ENCODE peak calls at places on chromosomes 13 and 19, in five cellular contexts. D is esophagus squamous epithelium, U is body of pancreas, T is AG10803, Q is GM23338. F is an unnamed sample.

GRCh38 chr19:1045247-1045603 is 5.3 kb downstream of the ABCA7 start:
- DNase-seq in U (no peak), T (no peak), Q (peak; percentile 98), D (no peak), F (no peak)

GRCh38 chr13:23469901-23470525 is 36.5 kb upstream of the SACS start:
- DNase-seq in Q (peak; percentile 58), U (no peak), D (no peak), T (peak; percentile 97), F (peak; percentile 28)

GRCh38 chr19:7676376-7676775 is 514 bp upstream of the MCEMP1 start:
- DNase-seq in U (peak; percentile 40), T (no peak), D (no peak), Q (no peak), F (no peak)

GRCh38 chr19:58417071-58417470 is 8.6 kb downstream of the ZNF584 start:
- DNase-seq in T (no peak), Q (no peak), U (no peak), D (no peak), F (no peak)

GRCh38 chr19:35040474-35040825 is 1.1 kb upstream of the HPN start:
- DNase-seq in U (no peak), Q (no peak), T (no peak), D (no peak), F (no peak)

GRCh38 chr19:40596608-40597328 is 4.4 kb upstream of the LTBP4 start:
- DNase-seq in U (peak; percentile 68), D (no peak), Q (peak; percentile 80), T (no peak), F (peak; percentile 59)

GRCh38 chr19:55460670-55461258 is 678 bp downstream of the ISOC2 start:
- DNase-seq in T (peak; percentile 90), U (peak; percentile 86), Q (peak; percentile 97), D (no peak), F (peak; percentile 92)

GRCh38 chr13:87003265-87003664 is 667.9 kb upstream of the SLITRK5 start:
- DNase-seq in U (no peak), D (no peak), Q (no peak), T (no peak), F (no peak)

GRCh38 chr13:81283062-81283461 is 942.1 kb upstream of the SPRY2 start:
- DNase-seq in U (no peak), Q (no peak), D (no peak), T (no peak), F (no peak)

GRCh38 chr19:41870401-41870873 is 6.6 kb upstream of the CD79A start:
- DNase-seq in U (no peak), D (no peak), Q (no peak), T (peak; percentile 45), F (peak; percentile 29)

GRCh38 chr13:107993239-107993948 is 221.9 kb downstream of the LIG4 start:
- DNase-seq in T (no peak), U (no peak), Q (no peak), D (no peak), F (no peak)

GRCh38 chr13:107992542-107992941 is 222.8 kb downstream of the LIG4 start:
- DNase-seq in U (no peak), Q (no peak), T (no peak), D (no peak), F (no peak)

GRCh38 chr13:107999751-108000150 is 215.6 kb downstream of the LIG4 start:
- DNase-seq in Q (no peak), T (no peak), D (no peak), U (no peak), F (no peak)

DNA sequence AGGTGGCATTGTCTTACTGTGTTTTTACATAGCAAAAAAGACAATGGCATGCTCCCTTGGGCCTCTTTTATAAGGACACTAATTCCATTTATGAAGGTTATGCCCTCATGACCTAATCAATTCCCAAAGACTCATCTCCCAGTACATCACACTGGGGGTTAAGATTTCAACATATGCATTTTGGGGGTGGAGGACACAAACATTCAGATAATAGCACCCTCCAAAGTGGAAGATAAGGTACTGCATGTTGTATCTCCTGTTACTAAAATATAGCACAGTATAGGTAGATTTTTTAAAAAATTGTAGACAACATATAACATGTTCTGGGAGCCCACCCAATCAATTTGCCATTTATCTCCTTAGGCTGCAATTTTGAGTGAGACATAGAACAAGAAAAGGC is 221.2 kb downstream of the LIG4 start:
- DNase-seq in D (no peak), T (no peak), U (no peak), Q (no peak), F (no peak)
- TF ChIP-seq CTCF in D (no peak), T (no peak), U (no peak), Q (peak; percentile 34), F (no peak)

GRCh38 chr19:23070353-23070781 is 46.5 kb upstream of the ZNF730 start:
- DNase-seq in T (peak; percentile 30), D (no peak), U (peak; percentile 12), Q (peak; percentile 86), F (peak; percentile 49)
- H3K4me3 ChIP-seq in T (no peak overlapping the region), D (peak overlapping the region; percentile 40), U (no peak overlapping the region), Q (peak overlapping the region; percentile 52), F (no peak overlapping the region)

GRCh38 chr19:48738557-48739399 is 1.6 kb downstream of the RASIP1 start:
- DNase-seq in U (peak; percentile 96), D (no peak), Q (peak; percentile 97), T (peak; percentile 45), F (peak; percentile 81)
- TF ChIP-seq CTCF in U (no peak), D (peak; percentile 72), Q (peak; percentile 71), T (no peak), F (no peak)

DNA sequence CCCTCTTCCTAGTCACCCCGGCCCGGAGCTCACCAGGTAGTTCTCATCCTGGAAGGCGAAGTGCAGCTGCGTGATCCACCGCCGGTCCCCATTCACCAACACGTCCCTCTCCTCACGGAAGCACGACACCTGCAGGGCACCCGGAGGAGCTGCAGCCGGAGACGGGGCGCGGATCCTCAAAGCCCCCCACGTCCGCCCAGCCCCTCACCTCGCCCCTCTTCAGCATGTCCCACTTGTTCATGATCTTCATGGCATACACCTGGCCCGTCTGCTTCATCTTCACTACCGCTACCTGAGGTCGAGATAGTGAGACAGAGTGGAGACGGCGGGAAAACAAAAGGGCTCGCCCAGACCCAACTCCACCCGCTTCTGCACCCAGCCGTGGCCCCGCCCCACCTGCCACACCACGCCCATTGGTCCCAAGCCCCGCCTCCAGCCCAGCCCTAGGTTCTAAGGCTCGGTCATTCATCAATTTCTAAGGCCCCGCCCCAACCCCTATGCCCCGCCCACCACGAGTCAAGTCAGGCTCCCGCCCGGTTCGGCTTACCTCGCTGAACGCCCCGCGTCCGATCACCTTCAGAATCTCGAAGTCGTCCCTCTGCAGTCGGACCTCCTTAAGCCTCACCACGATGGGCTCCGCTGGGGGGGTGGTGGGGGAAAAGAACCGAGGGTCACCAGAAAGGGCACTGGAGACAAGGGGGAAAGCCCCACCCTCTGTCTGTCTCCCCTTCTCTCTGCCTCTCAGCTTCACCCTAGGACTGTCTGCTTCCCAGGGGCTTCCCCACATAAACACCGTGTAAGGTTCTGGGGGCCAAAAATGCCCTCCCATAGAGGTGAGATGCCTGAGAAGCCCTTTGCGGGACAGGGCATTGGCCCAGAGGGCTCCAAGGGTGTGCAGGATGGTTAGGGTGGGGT is 2.8 kb downstream of the DMPK start:
- DNase-seq in T (peak; percentile 47), D (peak; percentile 55), Q (peak; percentile 97), U (peak; percentile 96), F (peak; percentile 43)
- H3K4me3 ChIP-seq in T (peak overlapping the region; percentile 77), D (peak overlapping the region; percentile 55), Q (peak overlapping the region; percentile 70), U (no peak overlapping the region), F (no peak overlapping the region)

DNA sequence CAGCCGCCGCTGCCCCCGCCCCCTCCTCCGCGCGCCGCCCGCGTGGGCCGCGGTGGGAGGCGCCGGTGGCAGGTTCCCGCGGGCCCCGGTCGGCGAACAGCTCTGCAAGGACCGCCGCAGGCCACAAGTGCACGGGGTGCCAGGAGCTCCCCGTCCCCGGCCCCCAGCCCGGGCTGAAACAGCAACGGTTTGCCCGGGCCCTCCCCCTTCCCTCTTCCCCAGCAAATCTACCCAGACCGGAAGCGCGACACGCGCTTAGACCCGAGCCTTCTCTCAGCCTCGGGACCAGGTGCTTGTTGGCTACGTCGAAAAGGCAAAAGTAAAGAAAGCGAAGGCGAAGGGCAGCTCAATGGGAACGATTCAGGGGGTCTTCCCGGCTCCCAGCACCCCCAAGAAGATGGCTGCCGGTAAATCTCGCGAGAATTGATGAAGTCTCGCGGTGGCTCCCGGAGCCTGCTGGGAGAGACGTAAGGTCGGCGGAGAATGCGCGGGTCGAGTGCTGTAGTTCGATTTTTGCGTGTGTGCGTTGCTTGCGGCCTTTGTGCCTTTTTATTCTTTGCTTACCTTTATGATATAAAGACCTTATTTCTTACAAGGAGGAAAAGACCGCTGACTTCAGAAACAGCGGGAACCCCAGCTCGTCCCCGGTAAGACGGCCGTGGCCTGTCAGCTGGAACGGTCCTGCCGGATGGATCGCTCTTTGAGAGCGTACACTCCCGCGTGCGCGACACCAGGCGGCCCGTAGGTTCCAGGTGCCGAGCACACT is at the start of gene RBM26:
- DNase-seq in U (peak; percentile 94), T (peak; percentile 93), D (peak; percentile 61), Q (peak; percentile 97), F (peak; percentile 97)
- TF ChIP-seq CTCF in U (peak; percentile 42), T (no peak), D (no peak), Q (no peak), F (no peak)